ENCODE peak calls at places on chromosomes 12 and 14, in six cellular contexts. Y, I, A, Z, C and K are unnamed samples.
A peak's percentile ranks its signal among the peaks of the same experiment; 100 is the strongest.

GRCh38 chr14:49770212-49770817 is 2.4 kb downstream of the KLHDC2 start:
- DNase-seq in Y (no peak), I (no peak), A (peak; percentile 63), Z (no peak), C (no peak), K (no peak)

GRCh38 chr12:68180792-68181744 is 21.5 kb upstream of the IFNG start:
- DNase-seq in Y (no peak), I (no peak), A (no peak), Z (no peak), C (no peak), K (no peak)

GRCh38 chr14:70189678-70190077 is 927 bp upstream of the SLC8A3 start:
- DNase-seq in Y (peak; percentile 24), I (peak; percentile 15), A (no peak), Z (no peak), C (no peak), K (no peak)

GRCh38 chr14:57009585-57010515 is 199.6 kb upstream of the OTX2 start:
- DNase-seq in Y (peak; percentile 10), I (no peak), A (no peak), Z (no peak), C (no peak), K (peak; percentile 57)

GRCh38 chr12:95629392-95629791 is 78.1 kb upstream of the USP44 start:
- DNase-seq in Y (no peak), I (no peak), A (no peak), Z (no peak), C (no peak), K (no peak)

GRCh38 chr14:66746316-66747006 is 238.5 kb downstream of the GPHN start:
- DNase-seq in Y (peak; percentile 57), I (no peak), A (no peak), Z (no peak), C (peak; percentile 21), K (no peak)

GRCh38 chr14:90785474-90785873 is 30.8 kb downstream of the TTC7B start:
- DNase-seq in Y (peak; percentile 72), I (no peak), A (peak; percentile 46), Z (peak; percentile 77), C (peak; percentile 19), K (no peak)

GRCh38 chr12:49939707-49940106 is 10.8 kb upstream of the AQP2 start:
- DNase-seq in Y (no peak), I (no peak), A (no peak), Z (no peak), C (no peak), K (no peak)

GRCh38 chr12:91603060-91603459 is 420.4 kb upstream of the DCN start:
- DNase-seq in Y (no peak), I (no peak), A (no peak), Z (no peak), C (no peak), K (no peak)

GRCh38 chr14:43898709-43899108 is 608.4 kb downstream of the FSCB start:
- DNase-seq in Y (peak; percentile 49), I (no peak), A (no peak), Z (no peak), C (no peak), K (no peak)

GRCh38 chr14:90439874-90440442 is 43.1 kb downstream of the CALM1 start:
- DNase-seq in Y (peak; percentile 60), I (no peak), A (no peak), Z (no peak), C (no peak), K (no peak)

GRCh38 chr12:38904932-38905479 is 385 bp downstream of the CPNE8 start:
- DNase-seq in Y (peak; percentile 86), I (peak; percentile 62), A (peak; percentile 64), Z (peak; percentile 95), C (no peak), K (peak; percentile 25)

DNA sequence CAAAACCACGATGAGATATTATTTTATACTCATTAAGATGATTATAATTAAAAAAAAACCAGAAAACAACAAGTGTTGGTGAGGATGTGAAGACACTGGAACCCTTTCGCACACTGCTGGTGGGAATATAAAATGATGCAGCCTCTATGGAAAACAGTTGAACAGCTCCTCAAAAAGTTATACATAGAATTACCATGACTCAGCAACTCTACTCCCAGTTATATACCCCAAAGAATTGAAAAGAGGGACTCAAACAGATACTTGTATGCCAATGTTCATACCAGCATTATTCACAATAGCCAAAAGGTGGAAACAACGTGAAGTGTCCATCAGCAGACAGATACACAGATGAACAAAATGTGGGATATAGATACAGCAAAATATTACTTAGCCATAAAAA is 53.1 kb downstream of the TAOK3 start:
- DNase-seq in Y (no peak), I (no peak), A (no peak), Z (no peak), C (no peak), K (no peak)
- TF ChIP-seq CTCF in Y (no peak), I (no peak), A (no peak), Z (no peak), C (no peak), K (no peak)

DNA sequence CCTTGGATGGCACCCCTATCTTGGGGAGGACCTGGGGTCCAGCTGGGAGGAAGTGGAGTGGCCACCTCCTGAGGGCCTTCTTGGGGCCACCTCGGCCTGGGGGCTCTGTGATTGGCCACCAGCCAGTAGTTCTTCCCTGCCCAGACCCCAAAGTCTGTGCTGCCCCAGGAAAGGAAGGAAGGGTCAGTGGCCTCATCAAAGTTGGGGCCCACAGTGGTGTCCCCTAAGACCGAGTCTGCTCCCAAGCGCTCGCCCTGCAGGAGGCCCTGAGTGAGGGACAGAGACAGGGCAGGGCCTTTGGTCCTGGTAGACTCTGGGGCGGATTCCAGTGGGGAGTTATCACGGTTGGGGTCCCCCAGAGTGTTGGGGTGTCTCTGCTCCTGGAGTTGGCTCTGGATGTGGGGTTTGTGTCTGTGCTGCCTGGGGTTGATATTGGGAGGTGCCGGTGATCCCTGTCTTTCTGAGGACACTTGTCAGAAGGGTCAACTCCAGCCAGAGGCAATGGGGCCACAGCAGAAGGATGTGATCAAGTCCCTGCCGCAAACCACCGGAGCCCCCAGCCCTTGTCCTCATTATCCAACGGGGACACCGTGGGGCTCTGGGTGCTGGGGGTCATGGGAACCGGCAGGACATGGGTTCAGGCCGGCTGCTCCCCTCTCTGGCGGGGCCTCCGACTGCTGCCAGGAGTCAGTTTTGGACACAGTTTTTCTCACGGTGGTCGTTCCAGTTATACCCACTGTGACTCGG is 364.3 kb downstream of the TMEM121 start:
- DNase-seq in Y (no peak), I (no peak), A (no peak), Z (peak; percentile 29), C (no peak), K (no peak)
- TF ChIP-seq CTCF in Y (no peak), I (no peak), A (no peak), Z (no peak), C (no peak), K (no peak)

DNA sequence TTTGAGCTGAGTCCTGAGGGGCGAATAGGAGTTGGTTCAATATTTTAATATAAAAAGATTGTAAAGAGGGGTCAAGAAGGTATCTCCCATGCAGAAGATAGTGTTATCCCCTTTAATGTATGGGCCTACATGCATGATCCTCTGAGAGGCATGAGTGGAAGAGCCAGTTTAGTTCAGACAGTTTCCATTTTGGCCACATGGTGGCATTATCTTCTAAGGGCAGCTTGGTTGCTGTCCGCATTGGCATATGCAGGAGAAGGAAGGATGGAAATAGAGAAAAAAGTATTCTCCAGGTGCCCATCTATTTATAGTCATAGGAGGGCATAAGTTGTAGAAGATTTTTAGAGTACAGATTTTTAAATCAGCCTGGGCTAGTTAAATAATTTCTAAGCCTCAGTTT is 5.4 kb downstream of the SAMD4A start:
- DNase-seq in Y (peak; percentile 88), I (no peak), A (no peak), Z (no peak), C (no peak), K (no peak)
- TF ChIP-seq CTCF in Y (peak; percentile 98), I (peak; percentile 43), A (no peak), Z (no peak), C (peak; percentile 53), K (peak; percentile 71)

GRCh38 chr14:92513966-92514843 is 624 bp downstream of the RIN3 start:
- DNase-seq in Y (peak; percentile 58), I (peak; percentile 38), A (no peak), Z (peak; percentile 74), C (no peak), K (peak; percentile 35)

GRCh38 chr14:92513204-92513965 is at the start of gene RIN3:
- DNase-seq in Y (peak; percentile 84), I (peak; percentile 72), A (no peak), Z (peak; percentile 81), C (no peak), K (peak; percentile 59)

GRCh38 chr14:92512807-92513203 is 776 bp upstream of the RIN3 start:
- DNase-seq in Y (no peak), I (no peak), A (no peak), Z (no peak), C (no peak), K (no peak)

GRCh38 chr14:92511472-92512247 is 1.9 kb upstream of the RIN3 start:
- DNase-seq in Y (no peak), I (no peak), A (no peak), Z (peak; percentile 65), C (peak; percentile 87), K (no peak)

GRCh38 chr14:92510972-92511371 is 2.6 kb upstream of the RIN3 start:
- DNase-seq in Y (peak; percentile 71), I (no peak), A (no peak), Z (peak; percentile 58), C (no peak), K (no peak)
- TF ChIP-seq CTCF in Y (peak; percentile 73), I (no peak), A (no peak), Z (no peak), C (no peak), K (no peak)

DNA sequence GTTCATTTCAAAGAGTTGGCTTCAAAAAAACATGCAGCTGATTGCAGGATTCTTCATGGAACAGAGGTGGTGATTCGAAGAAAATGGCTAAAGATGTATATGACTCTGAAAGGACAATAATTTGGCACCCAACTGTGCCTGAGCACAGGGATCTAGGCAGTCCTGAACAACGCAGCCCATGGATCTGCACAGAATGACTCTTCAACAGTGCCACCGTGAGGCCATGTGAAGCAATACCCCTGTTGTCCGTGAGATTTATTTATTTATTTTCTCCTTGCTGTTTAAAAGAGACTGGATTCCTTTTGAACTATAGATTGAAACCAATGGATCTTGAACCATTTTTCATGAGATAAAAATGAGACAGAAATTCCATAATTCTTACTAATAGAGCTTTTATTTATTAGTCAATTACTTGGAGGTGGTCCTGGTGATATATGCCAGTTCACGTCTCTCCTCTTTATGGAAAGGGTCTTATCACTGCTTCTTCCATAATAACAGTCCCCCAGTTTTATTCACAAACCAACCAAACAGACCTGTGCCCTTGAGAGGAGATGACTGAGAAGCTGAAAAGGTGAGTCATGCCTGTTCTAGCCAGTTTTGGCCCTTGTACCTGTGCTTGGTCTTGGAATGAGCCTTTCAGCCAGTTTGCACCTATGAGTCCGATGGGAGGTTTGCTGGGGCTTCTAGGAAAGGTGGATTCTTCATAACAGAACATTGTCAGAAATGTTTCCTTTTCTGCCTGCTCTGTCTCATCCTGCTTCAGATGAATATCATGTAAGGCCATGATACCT is 1598.3 kb downstream of the AACS start:
- DNase-seq in Y (peak; percentile 68), I (peak; percentile 28), A (no peak), Z (no peak), C (peak; percentile 11), K (peak; percentile 23)
- TF ChIP-seq CTCF in Y (peak; percentile 73), I (peak; percentile 54), A (no peak), Z (no peak), C (peak; percentile 32), K (peak; percentile 55)